ENCODE peak calls at places on chromosomes 12 and 14, in five cellular contexts. One of them, this sample, is unnamed.

GRCh38 chr14:102171173-102172020 is 31.7 kb downstream of the WDR20 start:
- DNase-seq in astrocyte of the spinal cord: no peak
- DNase-seq in epithelial cell of esophagus: no peak
- DNase-seq in hepatocyte: no peak
- DNase-seq in HL-60: no peak
- DNase-seq in this sample: no peak

GRCh38 chr12:67382206-67382871 is 113.2 kb downstream of the CAND1 start:
- DNase-seq in hepatocyte: no peak
- DNase-seq in astrocyte of the spinal cord: peak; percentile 41
- DNase-seq in HL-60: no peak
- DNase-seq in epithelial cell of esophagus: no peak
- DNase-seq in this sample: no peak

GRCh38 chr12:105665366-105665765 is 334.9 kb downstream of the C12orf75 start:
- DNase-seq in astrocyte of the spinal cord: no peak
- DNase-seq in hepatocyte: no peak
- DNase-seq in HL-60: no peak
- DNase-seq in epithelial cell of esophagus: no peak
- DNase-seq in this sample: no peak

GRCh38 chr14:104820669-104821228 is 19.8 kb downstream of the ZBTB42 start:
- DNase-seq in epithelial cell of esophagus: peak; percentile 80
- DNase-seq in HL-60: no peak
- DNase-seq in astrocyte of the spinal cord: peak; percentile 74
- DNase-seq in hepatocyte: peak; percentile 81
- DNase-seq in this sample: peak; percentile 50

GRCh38 chr12:76237086-76237701 is 111.0 kb downstream of the BBS10 start:
- DNase-seq in epithelial cell of esophagus: peak; percentile 90
- DNase-seq in HL-60: no peak
- DNase-seq in hepatocyte: no peak
- DNase-seq in astrocyte of the spinal cord: no peak
- DNase-seq in this sample: no peak

GRCh38 chr12:68310370-68310769 is 21.8 kb downstream of the MDM1 start:
- DNase-seq in epithelial cell of esophagus: peak; percentile 85
- DNase-seq in hepatocyte: no peak
- DNase-seq in HL-60: no peak
- DNase-seq in astrocyte of the spinal cord: peak; percentile 76
- DNase-seq in this sample: no peak

GRCh38 chr14:45891417-45892080 is 638.5 kb upstream of the MIS18BP1 start:
- DNase-seq in HL-60: no peak
- DNase-seq in epithelial cell of esophagus: peak; percentile 75
- DNase-seq in hepatocyte: peak; percentile 51
- DNase-seq in astrocyte of the spinal cord: no peak
- DNase-seq in this sample: no peak

GRCh38 chr14:53875337-53875897 is 81.2 kb downstream of the BMP4 start:
- DNase-seq in epithelial cell of esophagus: no peak
- DNase-seq in hepatocyte: no peak
- DNase-seq in astrocyte of the spinal cord: no peak
- DNase-seq in HL-60: no peak
- DNase-seq in this sample: no peak

GRCh38 chr12:31558521-31558920 is 32.4 kb downstream of the DENND5B start:
- DNase-seq in epithelial cell of esophagus: peak; percentile 18
- DNase-seq in hepatocyte: no peak
- DNase-seq in astrocyte of the spinal cord: peak; percentile 29
- DNase-seq in HL-60: no peak
- DNase-seq in this sample: no peak

GRCh38 chr14:50051706-50052105 is 64.7 kb downstream of the VCPKMT start:
- DNase-seq in astrocyte of the spinal cord: no peak
- DNase-seq in hepatocyte: no peak
- DNase-seq in HL-60: no peak
- DNase-seq in epithelial cell of esophagus: no peak
- DNase-seq in this sample: no peak

GRCh38 chr12:879641-880040 is 69.9 kb downstream of the RAD52 start:
- DNase-seq in HL-60: no peak
- DNase-seq in hepatocyte: no peak
- DNase-seq in astrocyte of the spinal cord: peak; percentile 65
- DNase-seq in epithelial cell of esophagus: peak; percentile 66
- DNase-seq in this sample: no peak

GRCh38 chr12:53187145-53187899 is 6.6 kb upstream of the CSAD start:
- DNase-seq in epithelial cell of esophagus: no peak
- DNase-seq in HL-60: no peak
- DNase-seq in hepatocyte: no peak
- DNase-seq in astrocyte of the spinal cord: no peak
- DNase-seq in this sample: no peak

GRCh38 chr12:53186745-53187144 is 6.0 kb upstream of the CSAD start:
- DNase-seq in HL-60: no peak
- DNase-seq in astrocyte of the spinal cord: no peak
- DNase-seq in epithelial cell of esophagus: no peak
- DNase-seq in hepatocyte: no peak
- DNase-seq in this sample: no peak

GRCh38 chr12:53184828-53185227 is 4.1 kb upstream of the CSAD start:
- DNase-seq in hepatocyte: no peak
- DNase-seq in HL-60: no peak
- DNase-seq in epithelial cell of esophagus: no peak
- DNase-seq in astrocyte of the spinal cord: no peak
- DNase-seq in this sample: no peak

GRCh38 chr12:53182836-53183235 is 2.1 kb upstream of the CSAD start:
- DNase-seq in HL-60: peak; percentile 83
- DNase-seq in epithelial cell of esophagus: peak; percentile 64
- DNase-seq in astrocyte of the spinal cord: no peak
- DNase-seq in hepatocyte: no peak
- DNase-seq in this sample: no peak

DNA sequence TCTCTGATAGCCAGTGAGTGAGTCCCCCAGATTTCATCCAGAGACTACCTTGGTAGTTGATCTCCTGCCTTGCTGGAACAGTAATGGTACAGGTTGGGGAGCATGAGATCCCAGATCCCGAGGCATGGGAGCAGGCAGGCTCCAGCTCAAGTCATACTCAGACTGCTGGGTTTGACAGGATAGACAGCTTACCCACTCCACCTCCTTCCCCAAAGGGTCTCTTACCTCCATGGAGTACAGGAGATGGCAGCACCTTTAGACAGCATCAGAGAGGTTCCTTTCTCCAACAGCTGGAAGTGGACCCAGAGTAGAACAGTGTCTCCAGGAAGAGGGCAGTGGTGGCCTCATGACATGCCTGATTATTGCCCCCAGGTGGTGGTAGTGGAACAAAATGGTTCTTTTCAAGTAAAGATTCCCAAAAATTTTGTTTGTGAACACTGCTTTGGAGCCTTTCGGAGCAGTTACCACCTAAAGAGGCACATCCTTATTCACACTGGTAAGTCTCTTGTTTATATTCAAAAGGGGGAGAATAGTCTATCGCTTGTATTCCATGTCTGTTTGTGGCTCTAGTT is 4.9 kb upstream of the CSAD start:
- DNase-seq in epithelial cell of esophagus: no peak
- DNase-seq in astrocyte of the spinal cord: no peak
- DNase-seq in HL-60: no peak
- DNase-seq in hepatocyte: no peak
- DNase-seq in this sample: no peak
- TF ChIP-seq CTCF in epithelial cell of esophagus: no peak
- TF ChIP-seq CTCF in astrocyte of the spinal cord: no peak
- TF ChIP-seq CTCF in HL-60: no peak
- TF ChIP-seq CTCF in hepatocyte: no peak
- TF ChIP-seq CTCF in this sample: no peak

DNA sequence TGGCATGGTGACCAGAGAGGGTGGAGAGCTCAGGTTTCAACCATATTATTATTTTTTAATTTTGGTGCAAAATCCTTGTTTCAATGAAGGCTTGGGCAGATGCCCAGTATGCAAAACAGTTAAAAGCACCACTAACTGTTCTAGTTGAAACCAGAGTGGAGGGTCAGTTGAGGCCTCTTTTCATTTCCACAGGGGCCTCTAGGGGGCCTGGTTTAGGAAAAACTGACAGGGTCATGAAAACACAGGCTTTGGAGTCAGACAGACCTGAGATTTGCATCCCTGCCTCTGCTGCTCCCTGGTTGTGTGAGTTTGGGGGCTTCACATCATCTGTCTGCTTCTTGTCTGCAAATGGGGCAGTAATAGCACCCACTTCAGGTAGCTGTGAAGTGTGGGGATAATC is 3.3 kb upstream of the RPH3A start:
- DNase-seq in hepatocyte: no peak
- DNase-seq in HL-60: no peak
- DNase-seq in astrocyte of the spinal cord: no peak
- DNase-seq in epithelial cell of esophagus: no peak
- DNase-seq in this sample: no peak
- TF ChIP-seq CTCF in hepatocyte: no peak
- TF ChIP-seq CTCF in HL-60: no peak
- TF ChIP-seq CTCF in astrocyte of the spinal cord: no peak
- TF ChIP-seq CTCF in epithelial cell of esophagus: no peak
- TF ChIP-seq CTCF in this sample: peak; percentile 32

GRCh38 chr12:5900533-5901255 is 44.4 kb downstream of the ANO2 start:
- DNase-seq in HL-60: no peak
- DNase-seq in epithelial cell of esophagus: no peak
- DNase-seq in hepatocyte: no peak
- DNase-seq in astrocyte of the spinal cord: no peak
- DNase-seq in this sample: no peak

GRCh38 chr12:5904441-5904840 is 40.6 kb downstream of the ANO2 start:
- DNase-seq in hepatocyte: no peak
- DNase-seq in epithelial cell of esophagus: no peak
- DNase-seq in astrocyte of the spinal cord: no peak
- DNase-seq in HL-60: no peak
- DNase-seq in this sample: no peak

GRCh38 chr12:5902736-5903135 is 42.3 kb downstream of the ANO2 start:
- DNase-seq in hepatocyte: no peak
- DNase-seq in HL-60: no peak
- DNase-seq in astrocyte of the spinal cord: no peak
- DNase-seq in epithelial cell of esophagus: no peak
- DNase-seq in this sample: no peak

GRCh38 chr12:5901416-5901815 is 43.6 kb downstream of the ANO2 start:
- DNase-seq in hepatocyte: no peak
- DNase-seq in epithelial cell of esophagus: no peak
- DNase-seq in HL-60: no peak
- DNase-seq in astrocyte of the spinal cord: no peak
- DNase-seq in this sample: no peak

DNA sequence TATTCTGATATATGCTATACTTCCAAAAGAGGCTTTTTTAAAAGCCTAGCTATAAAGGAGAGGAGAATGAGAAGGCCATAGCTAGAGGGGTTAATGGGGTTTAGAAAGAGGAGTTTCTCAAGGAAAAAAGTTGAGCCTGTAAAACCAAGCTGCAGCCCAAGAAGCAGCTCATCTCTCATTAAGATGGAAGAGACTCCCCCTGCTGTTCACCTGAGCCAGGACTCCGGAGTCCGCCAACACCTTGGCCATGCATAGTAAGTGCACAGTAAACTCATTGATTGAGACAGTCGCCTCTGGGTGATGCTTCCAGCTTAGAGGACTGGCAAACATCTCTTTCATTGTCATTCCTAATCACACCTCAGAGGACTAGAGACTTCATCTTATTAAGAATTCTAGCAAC is 46.2 kb downstream of the ANO2 start:
- DNase-seq in HL-60: no peak
- DNase-seq in epithelial cell of esophagus: no peak
- DNase-seq in hepatocyte: no peak
- DNase-seq in astrocyte of the spinal cord: no peak
- DNase-seq in this sample: no peak
- TF ChIP-seq CTCF in HL-60: no peak
- TF ChIP-seq CTCF in epithelial cell of esophagus: no peak
- TF ChIP-seq CTCF in hepatocyte: no peak
- TF ChIP-seq CTCF in astrocyte of the spinal cord: no peak
- TF ChIP-seq CTCF in this sample: no peak

DNA sequence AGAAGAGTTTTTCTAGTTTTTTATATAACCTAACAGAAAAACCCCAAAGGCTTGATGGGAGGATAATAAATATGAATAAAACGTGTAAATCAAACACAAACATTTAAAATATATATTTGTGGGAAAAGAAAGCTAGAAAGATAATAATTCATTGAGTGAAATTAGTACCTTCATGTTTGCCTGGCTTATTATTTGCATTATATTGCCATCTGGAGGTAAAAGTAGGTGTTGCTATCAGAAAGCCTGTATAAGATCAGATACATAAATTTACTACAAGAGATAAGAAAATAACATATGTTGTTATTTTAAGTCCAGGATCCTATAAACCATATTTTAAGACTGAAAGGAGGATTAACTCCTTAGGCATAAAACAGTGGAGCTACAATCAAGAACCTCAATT is 77.7 kb downstream of the NTS start:
- DNase-seq in astrocyte of the spinal cord: peak; percentile 39
- DNase-seq in HL-60: no peak
- DNase-seq in epithelial cell of esophagus: peak; percentile 36
- DNase-seq in hepatocyte: peak; percentile 7
- DNase-seq in this sample: no peak
- TF ChIP-seq CTCF in astrocyte of the spinal cord: peak; percentile 55
- TF ChIP-seq CTCF in HL-60: peak; percentile 29
- TF ChIP-seq CTCF in epithelial cell of esophagus: peak; percentile 44
- TF ChIP-seq CTCF in hepatocyte: peak; percentile 55
- TF ChIP-seq CTCF in this sample: peak; percentile 48

DNA sequence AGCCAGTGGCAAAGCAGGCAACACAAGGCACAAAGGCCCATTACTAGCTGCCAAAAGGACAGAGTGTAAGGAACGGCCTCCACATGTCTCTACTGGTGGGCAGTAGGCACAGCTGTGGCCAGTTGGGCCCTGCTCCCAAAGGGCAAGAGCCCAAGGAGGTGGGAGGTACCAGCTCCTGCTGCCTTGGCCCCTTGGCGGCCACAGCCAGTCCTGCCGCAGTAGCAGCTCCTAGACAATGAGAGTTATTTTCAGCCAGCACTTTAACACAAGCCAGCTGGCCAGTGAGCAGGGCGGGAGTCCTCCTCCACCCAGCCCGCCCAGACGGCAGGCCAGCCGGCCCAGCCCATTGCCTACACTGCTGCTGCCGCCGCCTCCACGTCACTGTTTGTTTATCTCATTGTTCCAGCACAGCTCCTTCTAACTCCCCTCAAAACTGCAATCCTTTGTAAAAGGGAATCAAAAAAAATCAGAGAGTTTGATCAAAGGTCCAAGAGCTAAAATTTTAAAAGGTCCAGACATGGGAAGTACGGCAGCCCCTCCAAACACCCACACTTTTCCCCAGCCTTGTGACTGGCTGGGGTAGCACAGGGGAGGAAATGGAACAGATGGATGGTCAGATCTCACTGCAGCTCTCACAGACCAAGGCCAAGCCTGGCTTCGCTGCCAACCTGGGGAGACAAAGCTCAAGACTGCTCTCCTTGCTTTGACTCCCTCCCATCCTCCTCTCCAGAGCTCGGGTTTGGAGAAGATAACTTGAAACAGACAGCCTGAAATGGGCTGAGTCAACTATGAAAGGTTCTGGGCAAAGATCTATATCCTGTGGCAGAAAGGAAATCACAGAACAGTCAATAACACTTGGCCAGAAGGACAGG is 33.5 kb downstream of the FMNL3 start:
- DNase-seq in astrocyte of the spinal cord: peak; percentile 96
- DNase-seq in hepatocyte: peak; percentile 92
- DNase-seq in HL-60: no peak
- DNase-seq in epithelial cell of esophagus: peak; percentile 53
- DNase-seq in this sample: peak; percentile 68
- TF ChIP-seq CTCF in astrocyte of the spinal cord: peak; percentile 10
- TF ChIP-seq CTCF in hepatocyte: peak; percentile 5
- TF ChIP-seq CTCF in HL-60: no peak
- TF ChIP-seq CTCF in epithelial cell of esophagus: no peak
- TF ChIP-seq CTCF in this sample: no peak

This sample was measured in mesothelial cell of epicardium.